ENCODE peak calls at places on chromosomes 12 and 14, in eight cellular contexts. Q, M, H, W, G, S, T and P are unnamed samples.

GRCh38 chr12:28563926-28564325 is 373.7 kb downstream of the CCDC91 start:
- DNase-seq in Q (no peak), M (no peak), H (no peak), W (peak; percentile 70), G (no peak), S (peak; percentile 66), T (no peak), P (no peak)

GRCh38 chr12:109126781-109127180 is 10.4 kb downstream of the ACACB start:
- DNase-seq in Q (no peak), M (no peak), H (no peak), W (no peak), G (no peak), S (peak; percentile 77), T (no peak), P (no peak)

GRCh38 chr12:27081668-27082091 is 698 bp downstream of the C12orf71 start:
- DNase-seq in Q (peak; percentile 33), M (no peak), H (no peak), W (no peak), G (no peak), S (peak; percentile 58), T (no peak), P (no peak)

GRCh38 chr14:73752297-73752992 is 38.3 kb upstream of the PNMA1 start:
- DNase-seq in Q (no peak), M (no peak), H (peak; percentile 50), W (peak; percentile 81), G (no peak), S (peak; percentile 87), T (peak; percentile 87), P (no peak)

GRCh38 chr14:94129758-94130414 is 482 bp upstream of the IFI27L2 start:
- DNase-seq in Q (peak; percentile 77), M (peak; percentile 5), H (peak; percentile 37), W (no peak), G (peak; percentile 38), S (peak; percentile 64), T (no peak), P (no peak)

GRCh38 chr14:89746654-89747053 is 207.9 kb downstream of the EFCAB11 start:
- DNase-seq in Q (peak; percentile 29), M (no peak), H (no peak), W (no peak), G (no peak), S (no peak), T (no peak), P (no peak)

GRCh38 chr12:111775205-111776193 is 8.8 kb downstream of the ALDH2 start:
- DNase-seq in Q (no peak), M (no peak), H (no peak), W (no peak), G (no peak), S (peak; percentile 97), T (peak; percentile 93), P (peak; percentile 56)

GRCh38 chr12:12749433-12749832 is 32.3 kb downstream of the CDKN1B start:
- DNase-seq in Q (no peak), M (no peak), H (no peak), W (no peak), G (no peak), S (peak; percentile 22), T (no peak), P (no peak)

GRCh38 chr12:132395192-132395907 is 66.0 kb upstream of the GALNT9 start:
- DNase-seq in Q (no peak), M (no peak), H (no peak), W (no peak), G (no peak), S (no peak), T (no peak), P (no peak)

GRCh38 chr12:119781804-119782203 is 95.3 kb downstream of the CIT start:
- DNase-seq in Q (no peak), M (no peak), H (no peak), W (no peak), G (no peak), S (no peak), T (no peak), P (no peak)

GRCh38 chr12:11839093-11839641 is 189.7 kb downstream of the ETV6 start:
- DNase-seq in Q (no peak), M (no peak), H (no peak), W (no peak), G (no peak), S (peak; percentile 83), T (no peak), P (peak; percentile 87)

GRCh38 chr12:6770600-6770999 is 1.7 kb upstream of the LAG3 start:
- DNase-seq in Q (no peak), M (no peak), H (no peak), W (no peak), G (no peak), S (no peak), T (no peak), P (no peak)

GRCh38 chr12:51371295-51371953 is 19.8 kb downstream of the GALNT6 start:
- DNase-seq in Q (no peak), M (no peak), H (no peak), W (peak; percentile 97), G (peak; percentile 93), S (peak; percentile 96), T (no peak), P (peak; percentile 78)

GRCh38 chr12:10395390-10395998 is 5.7 kb upstream of the KLRK1 start:
- DNase-seq in Q (no peak), M (no peak), H (no peak), W (peak; percentile 94), G (no peak), S (peak; percentile 78), T (peak; percentile 90), P (no peak)

GRCh38 chr12:25689996-25690501 is 137.0 kb upstream of the LMNTD1 start:
- DNase-seq in Q (peak; percentile 42), M (no peak), H (no peak), W (no peak), G (no peak), S (peak; percentile 68), T (peak; percentile 59), P (no peak)

GRCh38 chr12:6961278-6961694 is 9.2 kb downstream of the PHB2 start:
- DNase-seq in Q (no peak), M (peak; percentile 89), H (peak; percentile 81), W (no peak), G (peak; percentile 33), S (peak; percentile 51), T (no peak), P (no peak)

GRCh38 chr14:103141117-103141796 is 18.0 kb downstream of the TNFAIP2 start:
- DNase-seq in Q (peak; percentile 81), M (no peak), H (peak; percentile 29), W (peak; percentile 9), G (no peak), S (peak; percentile 65), T (no peak), P (no peak)

GRCh38 chr14:47675489-47676300 is at the start of gene MDGA2:
- DNase-seq in Q (peak; percentile 72), M (no peak), H (no peak), W (no peak), G (no peak), S (no peak), T (no peak), P (no peak)

GRCh38 chr14:26765768-26766550 is 168.1 kb upstream of the NOVA1 start:
- DNase-seq in Q (no peak), M (no peak), H (no peak), W (no peak), G (no peak), S (peak; percentile 93), T (no peak), P (no peak)

GRCh38 chr14:85766295-85766694 is 236.4 kb downstream of the FLRT2 start:
- DNase-seq in Q (no peak), M (no peak), H (no peak), W (no peak), G (no peak), S (no peak), T (no peak), P (no peak)

GRCh38 chr14:73381379-73382013 is 76.8 kb downstream of the NUMB start:
- DNase-seq in Q (no peak), M (no peak), H (no peak), W (no peak), G (no peak), S (no peak), T (no peak), P (no peak)

GRCh38 chr12:52351196-52352059 is 15.9 kb downstream of the KRT85 start:
- DNase-seq in Q (peak; percentile 79), M (peak; percentile 20), H (peak; percentile 74), W (no peak), G (no peak), S (no peak), T (peak; percentile 37), P (no peak)

GRCh38 chr14:98210045-98210678 is 1061.8 kb downstream of the BCL11B start:
- DNase-seq in Q (no peak), M (peak; percentile 38), H (peak; percentile 50), W (no peak), G (no peak), S (no peak), T (no peak), P (no peak)

GRCh38 chr12:39138268-39138667 is 232.9 kb upstream of the CPNE8 start:
- DNase-seq in Q (no peak), M (no peak), H (no peak), W (no peak), G (no peak), S (no peak), T (no peak), P (no peak)

GRCh38 chr12:11623382-11623781 is 26.1 kb upstream of the ETV6 start:
- DNase-seq in Q (no peak), M (no peak), H (no peak), W (no peak), G (no peak), S (no peak), T (peak; percentile 83), P (no peak)

GRCh38 chr14:21440857-21441256 is 15.1 kb downstream of the CHD8 start:
- DNase-seq in Q (no peak), M (no peak), H (no peak), W (no peak), G (no peak), S (no peak), T (no peak), P (no peak)

GRCh38 chr12:83318386-83318971 is 631.8 kb downstream of the TMTC2 start:
- DNase-seq in Q (no peak), M (no peak), H (no peak), W (no peak), G (no peak), S (no peak), T (no peak), P (no peak)

GRCh38 chr12:48977290-48978281 is 536 bp upstream of the WNT1 start:
- DNase-seq in Q (peak; percentile 79), M (peak; percentile 78), H (peak; percentile 74), W (peak; percentile 74), G (no peak), S (peak; percentile 45), T (no peak), P (no peak)

GRCh38 chr14:65019944-65020566 is 33.4 kb downstream of the FNTB start:
- DNase-seq in Q (peak; percentile 47), M (no peak), H (no peak), W (peak; percentile 85), G (no peak), S (peak; percentile 92), T (peak; percentile 60), P (peak; percentile 55)

GRCh38 chr12:52132754-52133161 is 53.3 kb downstream of the SMIM41 start:
- DNase-seq in Q (no peak), M (no peak), H (no peak), W (no peak), G (no peak), S (peak; percentile 55), T (no peak), P (no peak)

GRCh38 chr14:105398726-105399440 is 545 bp downstream of the TEX22 start:
- DNase-seq in Q (peak; percentile 76), M (peak; percentile 21), H (peak; percentile 50), W (no peak), G (no peak), S (peak; percentile 53), T (no peak), P (no peak)

GRCh38 chr14:96559571-96559970 is 57.4 kb downstream of the PAPOLA start:
- DNase-seq in Q (no peak), M (no peak), H (no peak), W (no peak), G (no peak), S (peak; percentile 14), T (no peak), P (peak; percentile 27)

GRCh38 chr12:12563529-12563928 is 866 bp upstream of the DUSP16 start:
- DNase-seq in Q (peak; percentile 22), M (no peak), H (no peak), W (peak; percentile 6), G (no peak), S (peak; percentile 8), T (no peak), P (no peak)

GRCh38 chr14:103699901-103700752 is 15.1 kb downstream of the XRCC3 start:
- DNase-seq in Q (no peak), M (no peak), H (no peak), W (no peak), G (no peak), S (no peak), T (no peak), P (no peak)